ENCODE peak calls at places on chromosome 5, in four cellular contexts. Y, H, L and N are unnamed samples.

GRCh38 chr5:40273936-40274335 is 405.8 kb upstream of the PTGER4 start:
- DNase-seq in L (no peak), Y (no peak), H (no peak), N (no peak)

GRCh38 chr5:135255461-135256178 is 143.4 kb downstream of the MACROH2A1 start:
- DNase-seq in Y (no peak), L (peak; percentile 29), H (no peak), N (peak; percentile 27)

GRCh38 chr5:135834639-135835529 is at the start of gene SLC25A48:
- DNase-seq in Y (peak; percentile 58), H (peak; percentile 80), L (peak; percentile 88), N (peak; percentile 79)

GRCh38 chr5:138468133-138468965 is 3.1 kb downstream of the EGR1 start:
- DNase-seq in H (no peak), Y (peak; percentile 35), L (no peak), N (no peak)

GRCh38 chr5:175124251-175124813 is 319.6 kb downstream of the DRD1 start:
- DNase-seq in H (no peak), L (no peak), Y (peak; percentile 80), N (no peak)

GRCh38 chr5:174844971-174845370 is 120.6 kb downstream of the MSX2 start:
- DNase-seq in H (no peak), L (no peak), Y (no peak), N (no peak)

GRCh38 chr5:82111191-82111590 is 139.4 kb downstream of the ATG10 start:
- DNase-seq in Y (no peak), H (no peak), L (no peak), N (no peak)

GRCh38 chr5:95087819-95088317 is 197.0 kb downstream of the MCTP1 start:
- DNase-seq in Y (no peak), L (no peak), H (no peak), N (no peak)

GRCh38 chr5:59540366-59540765 is 353.2 kb downstream of the PDE4D start:
- DNase-seq in Y (no peak), H (no peak), L (no peak), N (no peak)

GRCh38 chr5:132477784-132478497 is 12.6 kb downstream of the IRF1 start:
- DNase-seq in H (peak; percentile 82), Y (no peak), L (no peak), N (no peak)

GRCh38 chr5:658103-658502 is 35.0 kb downstream of the TPPP start:
- DNase-seq in L (no peak), H (peak; percentile 70), Y (no peak), N (no peak)

GRCh38 chr5:122183098-122183794 is 53.9 kb downstream of the ZNF474 start:
- DNase-seq in Y (no peak), L (no peak), H (no peak), N (no peak)

GRCh38 chr5:142734904-142735190 is 35.3 kb upstream of the ARHGAP26 start:
- DNase-seq in L (no peak), H (no peak), Y (no peak), N (no peak)

GRCh38 chr5:91052977-91053732 is 330.0 kb downstream of the ARRDC3 start:
- DNase-seq in L (no peak), H (no peak), Y (no peak), N (no peak)

GRCh38 chr5:154858972-154859950 is 834 bp downstream of the CNOT8 start:
- DNase-seq in L (no peak), Y (no peak), H (no peak), N (no peak)

GRCh38 chr5:108339220-108339619 is 42.7 kb downstream of the FBXL17 start:
- DNase-seq in H (no peak), L (no peak), Y (no peak), N (no peak)

GRCh38 chr5:61525573-61526142 is 193.6 kb downstream of the ZSWIM6 start:
- DNase-seq in L (no peak), H (no peak), Y (no peak), N (no peak)

GRCh38 chr5:140402258-140403074 is 833 bp downstream of the ANKHD1 start:
- DNase-seq in H (no peak), L (peak; percentile 76), Y (no peak), N (peak; percentile 92)

GRCh38 chr5:154285661-154286408 is 95.3 kb downstream of the GALNT10 start:
- DNase-seq in L (no peak), Y (no peak), H (no peak), N (peak; percentile 25)

GRCh38 chr5:127447822-127448221 is 69.6 kb upstream of the PRRC1 start:
- DNase-seq in L (no peak), H (no peak), Y (no peak), N (no peak)

GRCh38 chr5:146026307-146027010 is 78.9 kb downstream of the PLAC8L1 start:
- DNase-seq in H (no peak), Y (no peak), L (no peak), N (no peak)

GRCh38 chr5:33148076-33148501 is 292.7 kb upstream of the TARS1 start:
- DNase-seq in L (no peak), H (no peak), Y (no peak), N (no peak)

GRCh38 chr5:42751044-42751443 is 5.6 kb upstream of the CCDC152 start:
- DNase-seq in H (no peak), Y (no peak), L (no peak), N (no peak)

GRCh38 chr5:138661342-138661975 is 86.3 kb upstream of the HSPA9 start:
- DNase-seq in H (no peak), Y (no peak), L (no peak), N (no peak)

GRCh38 chr5:79938468-79938867 is 52.6 kb downstream of the MTX3 start:
- DNase-seq in L (no peak), H (no peak), Y (no peak), N (peak; percentile 62)

GRCh38 chr5:157245477-157245876 is 20.4 kb upstream of the CYFIP2 start:
- DNase-seq in Y (no peak), H (no peak), L (no peak), N (no peak)

DNA sequence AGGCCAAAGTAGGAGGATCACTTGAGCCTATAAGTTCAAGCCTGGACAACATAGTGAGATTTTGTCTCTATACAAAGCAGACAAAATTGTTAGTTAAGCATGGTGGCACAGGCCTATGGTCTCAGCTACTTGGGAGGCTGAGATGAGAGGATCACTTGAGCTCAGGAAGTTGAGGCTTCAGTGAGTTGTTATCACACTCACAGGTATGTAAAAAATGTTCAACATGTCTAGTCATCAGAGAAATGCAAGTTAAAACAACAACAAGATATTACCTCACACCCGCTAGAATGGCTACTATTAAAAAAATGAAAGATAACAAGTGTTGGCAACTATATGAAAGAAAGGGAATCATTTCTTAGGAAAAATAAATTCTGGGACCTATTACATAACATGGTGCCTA is 341.5 kb upstream of the ST8SIA4 start:
- DNase-seq in L (no peak), H (no peak), Y (no peak), N (no peak)
- TF ChIP-seq CTCF in L (no peak), H (no peak), Y (no peak), N (no peak)

DNA sequence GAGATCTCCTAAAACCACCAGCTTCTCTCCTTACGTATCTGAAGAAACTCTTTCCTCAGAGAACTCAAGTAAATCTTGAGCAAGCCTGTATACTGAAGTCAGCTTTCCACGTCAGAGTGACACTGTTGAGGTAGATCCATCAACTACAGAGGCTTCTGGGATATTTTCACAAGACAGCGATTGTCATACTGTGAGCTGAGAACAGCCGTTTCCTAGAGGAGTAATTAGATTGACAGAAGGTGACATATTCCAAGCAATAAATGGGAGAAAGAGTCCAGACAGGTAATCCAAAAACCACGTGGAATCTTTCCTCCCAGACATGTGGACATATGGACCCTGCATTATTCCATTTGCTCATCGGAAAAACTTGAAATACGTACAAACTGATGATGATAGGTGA is 117.2 kb downstream of the MEF2C start:
- DNase-seq in Y (no peak), H (no peak), L (no peak), N (no peak)
- TF ChIP-seq POLR2AphosphoS5 in Y (no peak), H (no peak), L (no peak), N (no peak)

GRCh38 chr5:71455427-71456361 is at the start of gene BDP1:
- DNase-seq in Y (peak; percentile 92), H (peak; percentile 98), L (peak; percentile 99), N (peak; percentile 94)
- TF ChIP-seq POLR2A in Y (peak; percentile 53), H (peak; percentile 64), L (peak; percentile 94), N (no peak)

GRCh38 chr5:75414241-75414640 is 77.2 kb downstream of the HMGCR start:
- DNase-seq in H (no peak), Y (no peak), L (no peak), N (no peak)

DNA sequence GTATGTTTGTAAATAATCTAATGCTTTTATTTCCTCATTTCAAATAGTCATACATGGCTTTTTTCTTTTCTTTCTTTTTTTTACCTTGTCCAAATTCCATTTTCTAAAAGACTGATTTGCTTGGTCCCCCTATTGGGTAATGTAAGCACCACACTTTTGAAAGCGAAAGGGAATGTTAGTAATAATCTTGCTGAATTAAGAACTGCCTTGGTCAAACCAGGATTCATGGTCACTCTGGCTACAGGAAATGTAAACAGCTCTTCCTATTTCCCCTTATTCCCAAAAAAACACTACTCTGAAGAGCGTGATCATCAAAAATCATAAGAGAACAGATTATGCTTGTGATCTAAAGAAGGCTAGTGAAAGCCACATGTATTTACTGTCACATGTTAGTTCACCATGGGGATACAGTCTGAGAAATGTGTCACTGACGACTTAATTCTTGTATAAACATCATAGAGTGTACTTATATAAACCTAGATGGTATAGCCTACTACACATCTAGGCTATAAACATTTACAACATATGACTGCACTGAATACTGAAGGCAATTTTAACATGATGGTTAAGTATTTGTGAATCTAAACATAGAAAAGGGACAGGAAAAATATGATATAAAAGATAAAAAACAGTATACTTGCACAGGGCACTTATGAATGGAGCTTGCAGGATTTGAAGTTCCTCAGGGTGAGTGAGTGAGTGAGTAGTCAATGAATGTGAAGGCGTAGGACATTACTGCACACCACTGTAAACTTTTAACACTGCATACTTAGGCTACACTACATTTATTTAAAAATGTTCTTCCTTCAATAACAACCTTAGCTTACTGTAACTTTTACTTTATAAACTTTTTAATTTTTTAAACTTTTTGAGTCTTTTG is 75.3 kb downstream of the HMGCR start:
- DNase-seq in Y (no peak), H (no peak), L (no peak), N (no peak)
- TF ChIP-seq CTCF in Y (peak; percentile 15), H (no peak), L (peak; percentile 17), N (no peak)